ENCODE peak calls at places on chromosomes 13 and 19, in nine cellular contexts. X is stimulated activated naive CD8-positive, alpha-beta T cell treated with anti-CD3 and anti-CD28 coated beads, Interleukin-15, Interleukin-2, amounts not matched to agents 100 U/mL and 50 U/mL, for 24 hours; I is GM12892; Q is HT-29; W is left cardiac atrium; Z is HFFc6; O is GM13976; A is stimulated activated CD4-positive, alpha-beta T cell treated with anti-CD3 and anti-CD28 coated beads, Interleukin-2, amount 100 ng/mL, for 4 hours; G is uterus. D is an unnamed sample.

GRCh38 chr19:52735734-52736133 is 890 bp upstream of the ZNF611 start:
- DNase-seq in I (no peak), A (no peak), Z (no peak), X (no peak), O (no peak), Q (no peak), G (peak; percentile 75), W (peak; percentile 90), D (no peak)

GRCh38 chr19:49327878-49328544 is 3.0 kb upstream of the SLC6A16 start:
- DNase-seq in O (peak; percentile 63), I (no peak), Z (peak; percentile 43), A (peak; percentile 38), G (no peak), X (peak; percentile 61), W (no peak), Q (peak; percentile 61), D (peak; percentile 50)

GRCh38 chr13:112770504-112770903 is 80.7 kb downstream of the ATP11A start:
- DNase-seq in X (no peak), Z (no peak), G (no peak), O (no peak), Q (no peak), I (no peak), A (no peak), W (peak; percentile 28), D (no peak)

GRCh38 chr13:52737451-52737850 is 2.2 kb downstream of the CNMD start:
- DNase-seq in W (no peak), A (no peak), Z (no peak), Q (no peak), X (no peak), I (no peak), G (no peak), O (no peak), D (no peak)

GRCh38 chr19:5067666-5068065 is 98.8 kb downstream of the KDM4B start:
- DNase-seq in G (no peak), A (no peak), Q (no peak), O (no peak), X (no peak), W (no peak), Z (no peak), I (no peak), D (no peak)

GRCh38 chr13:26475176-26476110 is 82.0 kb upstream of the WASF3 start:
- DNase-seq in G (no peak), X (no peak), A (no peak), I (no peak), Z (no peak), O (no peak), W (no peak), Q (no peak), D (no peak)

GRCh38 chr19:27652281-27652680 is 1560.7 kb downstream of the UQCRFS1 start:
- DNase-seq in X (no peak), O (no peak), I (no peak), Q (no peak), G (no peak), A (no peak), W (no peak), Z (no peak), D (no peak)

GRCh38 chr19:37243206-37243632 is 25.2 kb downstream of the ZNF383 start:
- DNase-seq in Z (no peak), I (no peak), O (no peak), G (no peak), X (no peak), A (no peak), Q (no peak), W (no peak), D (no peak)

GRCh38 chr13:94660695-94661324 is 51.5 kb downstream of the SOX21 start:
- DNase-seq in O (no peak), A (no peak), X (no peak), Z (peak; percentile 34), G (no peak), Q (peak; percentile 41), I (no peak), W (no peak), D (no peak)

GRCh38 chr13:27549406-27549981 is 70.8 kb downstream of the LNX2 start:
- DNase-seq in I (no peak), A (no peak), Z (no peak), O (no peak), W (no peak), G (no peak), X (no peak), Q (peak; percentile 82), D (peak; percentile 4)

GRCh38 chr19:20928371-20928770 is 5.3 kb downstream of the ZNF85 start:
- DNase-seq in A (no peak), X (no peak), G (no peak), Z (peak; percentile 65), I (no peak), Q (no peak), W (no peak), O (no peak), D (peak; percentile 93)

GRCh38 chr19:50325310-50326100 is 3.7 kb downstream of the KCNC3 start:
- DNase-seq in A (peak; percentile 55), O (peak; percentile 97), Q (peak; percentile 94), W (peak; percentile 72), G (no peak), X (peak; percentile 81), Z (no peak), I (peak; percentile 99), D (peak; percentile 16)

GRCh38 chr19:35421362-35421761 is 26.7 kb upstream of the FFAR2 start:
- DNase-seq in I (no peak), O (no peak), Z (no peak), X (no peak), W (no peak), G (no peak), Q (no peak), A (no peak), D (peak; percentile 54)

GRCh38 chr13:64371045-64371444 is 2859.1 kb downstream of the PCDH9 start:
- DNase-seq in Q (no peak), Z (peak; percentile 63), G (no peak), A (no peak), I (no peak), O (no peak), W (no peak), X (no peak), D (no peak)

GRCh38 chr19:36750066-36750691 is 22.4 kb downstream of the ZNF850 start:
- DNase-seq in Q (no peak), I (no peak), W (no peak), Z (no peak), G (no peak), O (no peak), A (no peak), X (no peak), D (no peak)